ENCODE peak calls at places on chromosomes 5 and 9, in five cellular contexts. Q is cardiac fibroblast, F is mucosa of descending colon, A is pancreas, R is HCT116. B is an unnamed sample.

GRCh38 chr5:26700759-26701384 is 337.5 kb downstream of the CDH9 start:
- DNase-seq in Q (peak; percentile 10), F (no peak), A (no peak), R (no peak), B (no peak)

GRCh38 chr5:135140805-135141204 is 106.8 kb upstream of the PITX1 start:
- DNase-seq in Q (peak; percentile 31), F (no peak), A (no peak), R (peak; percentile 69), B (no peak)

GRCh38 chr5:177133119-177133844 is at the start of gene NSD1:
- DNase-seq in Q (peak; percentile 65), F (peak; percentile 94), A (peak; percentile 92), R (no peak), B (peak; percentile 40)

GRCh38 chr5:132383984-132384383 is 14.5 kb downstream of the SLC22A5 start:
- DNase-seq in Q (no peak), F (no peak), A (no peak), R (no peak), B (no peak)

GRCh38 chr9:137745541-137745991 is 126.8 kb downstream of the EHMT1 start:
- DNase-seq in Q (peak; percentile 27), F (no peak), A (no peak), R (peak; percentile 19), B (no peak)

GRCh38 chr5:173997331-173997730 is 8.4 kb downstream of the C5orf47 start:
- DNase-seq in Q (no peak), F (no peak), A (no peak), R (no peak), B (no peak)

GRCh38 chr9:115350548-115350947 is 232.6 kb upstream of the TNC start:
- DNase-seq in Q (no peak), F (no peak), A (no peak), R (no peak), B (no peak)

GRCh38 chr9:28779240-28779639 is 1206.0 kb upstream of the C9orf72 start:
- DNase-seq in Q (peak; percentile 71), F (no peak), A (no peak), R (no peak), B (no peak)

GRCh38 chr5:142697846-142698245 is 12.0 kb upstream of the FGF1 start:
- DNase-seq in Q (peak; percentile 80), F (no peak), A (no peak), R (no peak), B (no peak)

GRCh38 chr5:76177974-76178373 is 94.8 kb downstream of the SV2C start:
- DNase-seq in Q (no peak), F (no peak), A (no peak), R (no peak), B (no peak)

GRCh38 chr9:137084526-137084925 is 2.3 kb upstream of the MAN1B1 start:
- DNase-seq in Q (no peak), F (peak; percentile 61), A (no peak), R (no peak), B (no peak)

GRCh38 chr9:123483191-123483803 is 127.3 kb downstream of the CRB2 start:
- DNase-seq in Q (no peak), F (no peak), A (no peak), R (no peak), B (no peak)

GRCh38 chr5:160357861-160358411 is 12.5 kb downstream of the C1QTNF2 start:
- DNase-seq in Q (peak; percentile 5), F (no peak), A (no peak), R (no peak), B (no peak)

GRCh38 chr9:128733256-128733655 is 9.3 kb upstream of the ZDHHC12 start:
- DNase-seq in Q (peak; percentile 87), F (peak; percentile 63), A (peak; percentile 82), R (peak; percentile 93), B (peak; percentile 74)

GRCh38 chr5:31936699-31937098 is 237.4 kb downstream of the GOLPH3 start:
- DNase-seq in Q (no peak), F (no peak), A (no peak), R (no peak), B (no peak)

GRCh38 chr5:15715535-15715934 is 215.6 kb downstream of the FBXL7 start:
- DNase-seq in Q (no peak), F (no peak), A (no peak), R (no peak), B (no peak)

GRCh38 chr5:106258591-106259125 is 1412.1 kb downstream of the EFNA5 start:
- DNase-seq in Q (peak; percentile 62), F (no peak), A (no peak), R (peak; percentile 16), B (no peak)

GRCh38 chr9:2691626-2692025 is 25.7 kb upstream of the KCNV2 start:
- DNase-seq in Q (peak; percentile 54), F (no peak), A (no peak), R (no peak), B (no peak)

GRCh38 chr9:125346351-125346750 is 84.7 kb downstream of the GAPVD1 start:
- DNase-seq in Q (no peak), F (no peak), A (no peak), R (no peak), B (no peak)

GRCh38 chr9:107118873-107119272 is 164.2 kb upstream of the RAD23B start:
- DNase-seq in Q (no peak), F (no peak), A (no peak), R (no peak), B (no peak)

GRCh38 chr5:97550164-97550563 is 367.1 kb upstream of the RIOK2 start:
- DNase-seq in Q (peak; percentile 71), F (no peak), A (no peak), R (no peak), B (no peak)

GRCh38 chr5:140043508-140043872 is 391 bp upstream of the NRG2 start:
- DNase-seq in Q (no peak), F (no peak), A (no peak), R (no peak), B (no peak)

GRCh38 chr5:73066466-73066865 is 53.9 kb upstream of the TMEM171 start:
- DNase-seq in Q (peak; percentile 83), F (no peak), A (no peak), R (no peak), B (peak; percentile 63)

GRCh38 chr5:82347213-82347947 is 69.2 kb upstream of the RPS23 start:
- DNase-seq in Q (peak; percentile 74), F (no peak), A (no peak), R (no peak), B (no peak)

DNA sequence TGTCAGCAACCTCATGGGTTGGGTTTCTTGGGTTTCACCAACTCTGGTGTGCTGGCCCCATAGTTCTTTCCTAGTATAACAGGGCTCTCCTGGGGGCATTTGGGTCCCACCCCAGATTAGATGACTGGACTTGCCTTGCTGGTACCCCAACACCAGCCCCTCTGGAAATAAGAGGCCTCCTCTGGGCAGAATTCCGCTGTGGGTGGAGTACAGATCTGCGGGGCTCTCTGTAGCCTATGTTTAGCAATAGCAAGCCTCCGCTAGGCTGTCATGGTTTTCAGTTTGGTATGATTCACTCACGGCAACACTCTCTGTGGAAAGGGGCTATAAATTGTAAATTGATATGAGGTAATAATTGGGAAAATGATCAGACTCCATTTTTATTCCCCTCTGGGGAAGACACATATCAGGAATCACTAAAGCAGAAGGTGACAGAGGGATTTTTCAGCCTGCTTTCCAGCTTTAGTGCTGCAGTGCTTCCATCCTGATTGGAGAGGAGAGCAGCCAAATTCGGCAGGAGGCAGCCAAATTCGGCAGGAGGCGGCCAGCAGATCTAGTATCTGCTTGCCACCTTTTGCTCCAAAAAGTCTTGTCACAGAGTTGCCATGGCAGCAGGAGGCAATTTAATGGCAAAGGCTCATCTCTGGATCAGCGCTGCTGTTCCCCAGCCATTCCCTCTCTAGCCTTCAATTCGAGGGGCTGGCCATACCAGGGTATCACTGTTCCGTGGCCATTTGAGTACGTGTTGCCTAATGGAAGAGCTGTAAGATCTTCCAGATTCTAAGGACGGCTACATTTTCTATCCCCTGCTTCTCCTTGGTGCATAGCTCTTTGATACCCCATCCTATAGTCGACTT is 84.6 kb downstream of the SLC44A1 start:
- DNase-seq in Q (no peak), F (no peak), A (no peak), R (no peak), B (no peak)
- TF ChIP-seq CTCF in Q (no peak), F (no peak), A (no peak), R (no peak), B (no peak)

GRCh38 chr9:73153793-73154227 is 2.1 kb downstream of the ANXA1 start:
- DNase-seq in Q (peak; percentile 55), F (no peak), A (no peak), R (no peak), B (no peak)
- H3K4me3 ChIP-seq in Q (peak overlapping the region; percentile 40), F (no peak overlapping the region), A (peak overlapping the region; percentile 24), R (peak overlapping the region; percentile 61), B (peak overlapping the region; percentile 91)

GRCh38 chr9:126616521-126616976 is 2.8 kb downstream of the LMX1B start:
- DNase-seq in Q (no peak), F (no peak), A (peak; percentile 43), R (no peak), B (no peak)

GRCh38 chr9:126617003-126617739 is 3.4 kb downstream of the LMX1B start:
- DNase-seq in Q (no peak), F (no peak), A (peak; percentile 23), R (no peak), B (no peak)

GRCh38 chr9:126614455-126615248 is 924 bp downstream of the LMX1B start:
- DNase-seq in Q (no peak), F (no peak), A (no peak), R (no peak), B (no peak)

GRCh38 chr9:126615251-126615790 is 1.6 kb downstream of the LMX1B start:
- DNase-seq in Q (no peak), F (no peak), A (peak; percentile 65), R (no peak), B (no peak)

DNA sequence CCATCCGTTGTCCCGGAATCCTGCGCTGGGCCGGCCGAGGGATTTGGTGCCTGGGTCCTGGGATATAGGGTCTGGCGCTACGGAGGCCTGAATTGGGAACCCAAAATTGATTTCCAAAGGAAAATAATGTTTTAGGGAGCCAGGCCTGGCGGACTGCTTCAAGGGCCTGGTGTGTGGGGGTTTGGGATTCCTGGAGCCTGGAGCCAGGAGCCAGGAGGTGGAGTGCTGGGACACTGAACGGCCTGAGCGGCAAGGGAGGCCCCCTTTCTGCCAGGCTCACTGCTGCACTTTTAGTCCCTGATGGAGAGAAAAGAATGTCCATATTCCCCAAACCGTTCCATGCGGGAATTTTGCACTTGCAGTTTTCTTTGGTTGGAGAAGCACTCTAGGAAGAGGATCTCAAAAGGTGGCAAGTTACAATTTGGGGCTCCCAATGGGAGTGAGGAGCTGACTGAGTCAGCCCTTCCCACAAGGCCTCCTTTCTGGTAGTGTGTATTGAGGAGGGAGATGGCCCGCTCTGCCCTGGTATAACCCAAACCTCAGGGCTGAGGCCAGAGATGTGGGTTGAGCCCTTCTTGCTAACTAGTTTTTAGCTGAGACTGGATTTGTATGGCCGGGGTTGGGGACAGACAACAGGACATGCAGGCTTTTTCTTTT is 2.2 kb downstream of the LMX1B start:
- DNase-seq in Q (no peak), F (no peak), A (no peak), R (no peak), B (no peak)
- TF ChIP-seq CTCF in Q (no peak), F (no peak), A (no peak), R (no peak), B (no peak)

GRCh38 chr5:14231156-14231555 is 88.0 kb downstream of the TRIO start:
- DNase-seq in Q (no peak), F (no peak), A (no peak), R (no peak), B (no peak)
- H3K4me3 ChIP-seq in Q (no peak overlapping the region), F (no peak overlapping the region), A (no peak overlapping the region), R (no peak overlapping the region), B (no peak overlapping the region)

GRCh38 chr5:59893436-59894227 is at the start of gene PDE4D:
- DNase-seq in Q (peak; percentile 45), F (peak; percentile 50), A (peak; percentile 86), R (no peak), B (peak; percentile 15)
- TF ChIP-seq CTCF in Q (no peak), F (no peak), A (no peak), R (no peak), B (no peak)